ENCODE peak calls at places on chromosomes 1 and 21, in eight cellular contexts. I is Karpas-422; H is CD4-positive, CD25-positive, alpha-beta regulatory T cell; N is neural progenitor cell; U is endothelial cell of umbilical vein; R is upper lobe of right lung; Y is tibial artery; X is CD8-positive, alpha-beta T cell. V is an unnamed sample.

GRCh38 chr1:13662498-13662897 is 37.5 kb upstream of the PRDM2 start:
- DNase-seq in I (no peak), H (no peak), N (no peak), U (no peak), R (no peak), Y (peak; percentile 52), X (no peak), V (peak; percentile 12)

GRCh38 chr21:35770101-35770945 is 290.0 kb downstream of the SETD4 start:
- DNase-seq in I (no peak), H (no peak), N (no peak), U (no peak), R (no peak), Y (no peak), X (no peak), V (no peak)

GRCh38 chr1:169941982-169942830 is 48.5 kb upstream of the SCYL3 start:
- DNase-seq in I (no peak), H (no peak), N (no peak), U (peak; percentile 68), R (no peak), Y (no peak), X (no peak), V (peak; percentile 8)

GRCh38 chr1:183356534-183357182 is 61.5 kb downstream of the NMNAT2 start:
- DNase-seq in I (no peak), H (no peak), N (no peak), U (no peak), R (no peak), Y (no peak), X (no peak), V (no peak)

GRCh38 chr1:34199927-34200326 is 23.2 kb downstream of the C1orf94 start:
- DNase-seq in I (no peak), H (no peak), N (no peak), U (no peak), R (no peak), Y (no peak), X (no peak), V (peak; percentile 14)

GRCh38 chr1:202063093-202063492 is 52.7 kb downstream of the ELF3 start:
- DNase-seq in I (no peak), H (no peak), N (peak; percentile 62), U (no peak), R (no peak), Y (no peak), X (no peak), V (peak; percentile 54)

GRCh38 chr21:36701912-36702621 is 3.2 kb downstream of the SIM2 start:
- DNase-seq in I (no peak), H (no peak), N (peak; percentile 47), U (no peak), R (no peak), Y (no peak), X (no peak), V (no peak)

GRCh38 chr21:45295576-45296365 is 8.1 kb upstream of the POFUT2 start:
- DNase-seq in I (no peak), H (no peak), N (no peak), U (no peak), R (no peak), Y (peak; percentile 20), X (no peak), V (peak; percentile 82)

GRCh38 chr1:51313961-51314777 is 16.2 kb downstream of the TTC39A start:
- DNase-seq in I (no peak), H (no peak), N (no peak), U (peak; percentile 94), R (peak; percentile 70), Y (no peak), X (no peak), V (no peak)

GRCh38 chr21:46055863-46056281 is 42.0 kb upstream of the COL6A2 start:
- DNase-seq in I (no peak), H (no peak), N (no peak), U (no peak), R (peak; percentile 62), Y (no peak), X (no peak), V (peak; percentile 39)

GRCh38 chr1:167904641-167905040 is 9.3 kb downstream of the ADCY10 start:
- DNase-seq in I (no peak), H (no peak), N (no peak), U (peak; percentile 59), R (no peak), Y (no peak), X (no peak), V (peak; percentile 78)

GRCh38 chr1:28258628-28259251 is 578 bp upstream of the SESN2 start:
- DNase-seq in I (no peak), H (no peak), N (no peak), U (no peak), R (no peak), Y (no peak), X (no peak), V (no peak)
- H3K4me3 ChIP-seq in I (peak overlapping the region; percentile 26), H (peak overlapping the region; percentile 61), N (no peak overlapping the region), U (no peak overlapping the region), R (peak overlapping the region; percentile 99), Y (peak overlapping the region; percentile 98), X (peak overlapping the region; percentile 29), V (no peak overlapping the region)

DNA sequence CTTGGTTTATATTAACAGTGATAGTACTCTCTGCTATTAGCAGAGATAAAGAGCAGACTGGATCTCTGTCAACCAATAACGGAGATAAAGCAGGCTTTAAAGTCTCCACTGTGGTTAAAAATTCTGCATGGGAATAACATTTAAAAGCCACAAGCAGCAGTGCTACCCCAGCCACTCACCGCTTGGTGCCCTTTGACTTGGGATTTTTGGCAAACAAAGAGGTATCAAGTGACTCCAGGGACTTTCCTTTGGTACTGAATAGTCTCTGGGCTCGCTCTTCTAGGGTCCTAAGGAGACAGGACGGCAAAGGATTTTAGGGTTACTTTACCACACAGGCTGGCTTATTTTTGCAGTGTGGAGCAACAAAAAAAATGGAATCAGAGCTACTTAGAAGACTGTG is 11.3 kb downstream of the SF3A3 start:
- DNase-seq in I (no peak), H (no peak), N (no peak), U (no peak), R (no peak), Y (no peak), X (no peak), V (no peak)
- H3K4me1 ChIP-seq in I (no peaks in the 10 kb centered on the region), H (no peaks in the 10 kb centered on the region), N (no peaks in the 10 kb centered on the region), U (no peaks in the 10 kb centered on the region), R (no peaks in the 10 kb centered on the region), Y (no peaks in the 10 kb centered on the region), X (no peaks in the 10 kb centered on the region), V (no peaks in the 10 kb centered on the region)

GRCh38 chr1:41502912-41503311 is 18.4 kb upstream of the EDN2 start:
- DNase-seq in I (no peak), H (no peak), N (no peak), U (no peak), R (no peak), Y (no peak), X (no peak), V (no peak)
- H3K27ac ChIP-seq in I (no peak overlapping the region), H (no peak overlapping the region), N (no peak overlapping the region), U (no peak overlapping the region), R (no peak overlapping the region), Y (no peak overlapping the region), X (no peak overlapping the region), V (no peak overlapping the region)

DNA sequence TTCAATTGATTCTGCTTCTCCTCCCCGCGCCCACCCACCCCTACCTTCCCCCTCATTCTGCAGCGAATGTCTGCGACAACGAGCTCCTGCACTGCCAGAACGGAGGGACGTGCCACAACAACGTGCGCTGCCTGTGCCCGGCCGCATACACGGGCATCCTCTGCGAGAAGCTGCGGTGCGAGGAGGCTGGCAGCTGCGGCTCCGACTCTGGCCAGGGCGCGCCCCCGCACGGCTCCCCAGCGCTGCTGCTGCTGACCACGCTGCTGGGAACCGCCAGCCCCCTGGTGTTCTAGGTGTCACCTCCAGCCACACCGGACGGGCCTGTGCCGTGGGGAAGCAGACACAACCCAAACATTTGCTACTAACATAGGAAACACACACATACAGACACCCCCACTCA is 339.7 kb downstream of the NTNG1 start:
- DNase-seq in I (no peak), H (no peak), N (no peak), U (no peak), R (no peak), Y (no peak), X (no peak), V (no peak)
- H3K4me3 ChIP-seq in I (no peak overlapping the region), H (no peak overlapping the region), N (no peak overlapping the region), U (no peak overlapping the region), R (no peak overlapping the region), Y (no peak overlapping the region), X (no peak overlapping the region), V (no peak overlapping the region)

DNA sequence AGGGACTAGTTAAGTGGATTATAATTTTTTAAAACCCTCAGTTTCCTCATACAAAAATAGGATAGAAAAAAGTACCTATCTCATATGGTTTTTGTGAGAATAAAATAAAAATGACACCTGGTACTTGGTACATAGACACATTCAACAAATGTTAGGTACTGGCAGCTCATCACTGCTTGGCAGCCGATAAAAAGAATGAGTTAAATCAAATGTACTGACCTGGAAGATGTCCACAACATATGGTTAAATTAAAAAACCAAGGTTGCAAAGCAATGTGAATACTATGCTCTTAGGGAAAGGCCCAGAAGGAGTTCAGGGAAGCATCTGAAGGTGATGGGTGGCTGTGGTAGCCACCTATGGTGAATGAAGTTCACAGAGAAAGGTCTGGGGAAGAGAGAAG is 64.9 kb upstream of the SMYD2 start:
- DNase-seq in I (no peak), H (no peak), N (no peak), U (no peak), R (no peak), Y (no peak), X (no peak), V (no peak)
- H3K4me1 ChIP-seq in I (peaks cover 3% of the 10 kb centered on the region), H (no peaks in the 10 kb centered on the region), N (peaks cover 22% of the 10 kb centered on the region), U (peaks cover 7% of the 10 kb centered on the region), R (no peaks in the 10 kb centered on the region), Y (no peaks in the 10 kb centered on the region), X (no peaks in the 10 kb centered on the region), V (no peaks in the 10 kb centered on the region)

GRCh38 chr1:160560045-160560724 is 19.1 kb downstream of the CD84 start:
- DNase-seq in I (no peak), H (no peak), N (no peak), U (no peak), R (no peak), Y (no peak), X (no peak), V (no peak)
- H3K27ac ChIP-seq in I (peak overlapping the region; percentile 16), H (peak overlapping the region; percentile 74), N (no peak overlapping the region), U (no peak overlapping the region), R (no peak overlapping the region), Y (no peak overlapping the region), X (peak overlapping the region; percentile 2), V (no peak overlapping the region)

DNA sequence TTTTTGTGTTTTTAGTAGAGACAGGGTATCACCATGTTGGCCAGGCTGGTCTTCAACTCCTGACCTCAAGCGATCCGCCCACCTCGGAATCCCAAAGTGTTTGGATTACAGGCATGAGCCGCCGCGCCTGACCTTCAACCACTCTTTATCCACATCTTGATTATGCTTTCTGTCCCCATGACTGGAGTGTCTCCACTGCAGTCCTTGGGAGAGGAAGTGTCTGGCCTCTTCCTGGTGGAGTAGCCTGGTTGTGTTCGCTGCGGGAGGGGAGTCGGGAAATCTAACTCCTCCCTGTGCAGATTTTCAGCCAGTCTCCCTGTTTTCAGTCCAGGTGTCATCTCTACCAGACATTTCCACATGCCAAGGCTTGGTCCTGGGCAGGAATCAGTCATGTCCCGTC is 9.7 kb downstream of the KISS1 start:
- DNase-seq in I (no peak), H (no peak), N (no peak), U (no peak), R (no peak), Y (no peak), X (no peak), V (no peak)
- H3K4me3 ChIP-seq in I (no peak overlapping the region), H (no peak overlapping the region), N (no peak overlapping the region), U (no peak overlapping the region), R (no peak overlapping the region), Y (no peak overlapping the region), X (no peak overlapping the region), V (no peak overlapping the region)

V was measured in SJSA1.